ENCODE peak calls at places on chromosomes 4 and X, in five cellular contexts. P is foreskin fibroblast, A is mucosa of descending colon, X is AG09309, U is breast epithelium. J is an unnamed sample.

GRCh38 chrX:41300758-41301437 is 33.1 kb upstream of the DDX3X start:
- DNase-seq in P (peak), A (no peak), X (no peak), U (no peak), J (peak)

GRCh38 chr4:88569944-88570455 is 22.3 kb upstream of the HERC3 start:
- DNase-seq in P (no peak), A (no peak), X (no peak), U (no peak), J (no peak)

GRCh38 chr4:122710434-122711308 is 21.8 kb upstream of the BBS12 start:
- DNase-seq in P (no peak), A (no peak), X (no peak), U (no peak), J (no peak)

GRCh38 chr4:30616943-30617646 is 103.1 kb upstream of the PCDH7 start:
- DNase-seq in P (no peak), A (no peak), X (no peak), U (no peak), J (no peak)

GRCh38 chr4:5974321-5974720 is 43.9 kb downstream of the C4orf50 start:
- DNase-seq in P (no peak), A (no peak), X (no peak), U (no peak), J (no peak)

GRCh38 chr4:56147371-56147770 is 198.6 kb downstream of the CEP135 start:
- DNase-seq in P (no peak), A (no peak), X (no peak), U (no peak), J (no peak)

GRCh38 chr4:78776031-78776728 is at the start of gene BMP2K:
- DNase-seq in P (peak), A (peak), X (no peak), U (peak), J (peak)

GRCh38 chrX:48958635-48959094 is 1.3 kb upstream of the OTUD5 start:
- DNase-seq in P (peak), A (peak), X (peak), U (peak), J (peak)

GRCh38 chrX:121146059-121146628 is 98.7 kb downstream of the GLUD2 start:
- DNase-seq in P (peak), A (no peak), X (no peak), U (no peak), J (no peak)

GRCh38 chrX:68648960-68649359 is 1.5 kb downstream of the STARD8 start:
- DNase-seq in P (no peak), A (no peak), X (no peak), U (no peak), J (no peak)

GRCh38 chr4:6498511-6499240 is 26.3 kb upstream of the PPP2R2C start:
- DNase-seq in P (no peak), A (no peak), X (no peak), U (peak), J (no peak)

GRCh38 chr4:102535398-102536082 is 34.4 kb downstream of the NFKB1 start:
- DNase-seq in P (peak), A (no peak), X (peak), U (no peak), J (peak)

GRCh38 chr4:53461244-53461643 is 83.8 kb downstream of the FIP1L1 start:
- DNase-seq in P (no peak), A (no peak), X (no peak), U (no peak), J (no peak)

GRCh38 chr4:54439831-54440243 is 210.7 kb downstream of the PDGFRA start:
- DNase-seq in P (peak), A (no peak), X (peak), U (no peak), J (peak)

GRCh38 chr4:103011378-103012025 is 8.0 kb downstream of the SLC9B1 start:
- DNase-seq in P (peak), A (peak), X (no peak), U (no peak), J (peak)

GRCh38 chr4:6225469-6225868 is 25.1 kb upstream of the JAKMIP1 start:
- DNase-seq in P (no peak), A (no peak), X (no peak), U (peak), J (no peak)

GRCh38 chr4:101229116-101229515 is 118.2 kb downstream of the PPP3CA start:
- DNase-seq in P (no peak), A (no peak), X (peak), U (no peak), J (no peak)

GRCh38 chr4:13268713-13269112 is 215.4 kb downstream of the RAB28 start:
- DNase-seq in P (no peak), A (no peak), X (no peak), U (no peak), J (no peak)

GRCh38 chr4:65623509-65623908 is 46.8 kb downstream of the EPHA5 start:
- DNase-seq in P (peak), A (no peak), X (peak), U (no peak), J (no peak)

GRCh38 chr4:80566203-80566872 is 230.8 kb downstream of the CFAP299 start:
- DNase-seq in P (no peak), A (no peak), X (no peak), U (no peak), J (no peak)

GRCh38 chrX:37745354-37745753 is 34.5 kb upstream of the CYBB start:
- DNase-seq in P (peak), A (peak), X (peak), U (peak), J (peak)

GRCh38 chr4:112511294-112512118 is 4.5 kb downstream of the NEUROG2 start:
- DNase-seq in P (no peak), A (no peak), X (no peak), U (no peak), J (no peak)

DNA sequence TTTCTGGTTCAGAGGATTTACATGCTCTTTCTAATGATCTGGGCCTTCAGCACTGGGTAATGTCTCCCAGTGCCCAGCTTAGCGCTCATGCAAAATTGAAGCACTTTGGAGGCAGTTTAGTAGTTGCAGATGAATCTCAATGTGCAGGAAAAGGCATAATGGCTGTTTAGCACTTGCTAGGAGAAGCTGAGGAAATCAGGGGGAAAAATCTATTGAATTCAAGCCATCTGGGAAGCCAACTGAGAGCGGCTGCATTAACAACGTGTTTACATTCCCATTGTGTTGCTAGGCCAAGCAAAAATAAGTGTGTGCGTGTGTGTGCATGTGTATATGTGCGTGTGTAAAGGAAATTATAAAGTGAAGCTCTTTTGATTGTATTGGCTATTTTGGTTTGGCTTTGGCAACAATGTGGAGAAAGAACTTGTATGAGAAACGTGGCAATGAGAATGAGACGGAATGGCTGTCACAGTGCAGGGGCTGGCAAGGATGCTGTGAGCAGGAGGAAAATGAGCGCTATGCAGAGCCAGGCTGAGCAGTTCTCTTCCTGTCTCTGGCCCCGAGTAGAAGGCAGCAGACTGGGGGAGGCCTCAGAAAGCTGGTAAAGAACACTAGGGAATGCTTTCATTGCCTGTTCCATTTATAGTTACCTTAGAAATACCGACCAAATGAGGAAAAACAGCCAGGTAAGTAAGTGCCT is 231.5 kb downstream of the UNC5C start:
- DNase-seq in P (no peak), A (no peak), X (no peak), U (no peak), J (no peak)
- H3K4me3 ChIP-seq in P (no peak), A (no peak), X (no peak), U (no peak), J (no peak)

DNA sequence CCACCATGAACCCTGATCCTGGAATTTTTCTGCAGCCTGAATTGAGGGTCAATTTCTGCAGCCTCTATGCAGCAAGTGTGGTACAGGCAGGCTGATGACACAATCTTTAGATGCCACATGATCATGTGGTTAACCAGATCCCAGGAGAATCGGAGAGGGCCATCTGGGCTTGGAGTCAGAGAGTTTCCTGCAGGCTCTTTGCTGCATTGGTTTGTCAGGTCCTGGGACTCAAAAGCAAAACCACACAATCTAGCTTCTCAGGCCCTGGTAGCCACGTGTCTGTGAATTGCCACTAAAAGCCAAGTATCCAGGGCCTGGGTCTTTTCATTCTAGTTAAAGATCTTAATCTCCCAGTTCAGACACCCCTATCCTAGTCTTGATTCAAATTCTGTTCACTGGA is 464.5 kb downstream of the BCOR start:
- DNase-seq in P (no peak), A (no peak), X (no peak), U (no peak), J (no peak)
- TF ChIP-seq CTCF in P (no peak), A (no peak), X (no peak), U (no peak), J (no peak)

DNA sequence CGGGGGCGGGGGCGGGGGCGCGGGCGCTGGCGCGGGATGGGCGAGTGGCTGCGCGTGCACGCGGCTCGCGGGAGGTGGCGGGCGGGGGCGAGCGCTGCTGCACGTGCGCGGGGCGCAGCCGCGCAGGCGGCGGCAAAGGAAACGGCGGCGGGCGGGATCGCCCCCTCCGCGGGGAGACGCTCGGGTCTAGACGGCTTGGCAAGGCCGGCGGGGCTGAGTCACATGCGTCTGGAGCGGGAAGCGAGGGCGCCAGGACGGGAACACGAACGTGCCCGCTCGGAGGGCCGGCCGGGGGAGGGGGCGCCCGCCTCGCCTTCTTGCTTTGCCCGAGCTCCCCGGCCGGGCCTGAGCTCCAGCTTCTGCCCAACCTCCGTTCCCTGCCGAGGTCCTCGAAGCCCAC is 4.3 kb upstream of the HAUS7 start:
- DNase-seq in P (no peak), A (peak), X (no peak), U (peak), J (no peak)
- H3K4me3 ChIP-seq in P (peak), A (no peak), X (no peak), U (peak), J (no peak)

DNA sequence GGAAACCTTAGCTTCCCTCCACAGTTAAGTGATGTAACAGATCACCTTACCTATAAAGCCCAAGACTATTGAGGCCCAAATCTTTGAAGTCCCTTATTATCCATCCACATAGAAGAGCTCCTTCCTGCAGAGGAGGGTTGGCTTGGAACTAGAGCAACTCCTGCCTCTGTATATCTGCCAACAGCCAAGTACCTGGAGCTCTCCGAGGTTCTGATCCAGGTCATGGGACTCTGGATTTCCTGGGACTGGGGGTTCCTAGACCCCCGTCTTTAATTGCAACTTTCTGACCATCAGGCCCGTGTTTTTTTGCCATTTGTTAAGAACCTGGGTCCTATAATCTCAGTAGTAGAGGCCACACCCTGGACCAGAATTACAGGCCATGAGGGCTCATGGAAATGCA is 136.3 kb downstream of the SH3KBP1 start:
- DNase-seq in P (no peak), A (no peak), X (no peak), U (no peak), J (no peak)
- TF ChIP-seq CTCF in P (no peak), A (no peak), X (no peak), U (no peak), J (no peak)

DNA sequence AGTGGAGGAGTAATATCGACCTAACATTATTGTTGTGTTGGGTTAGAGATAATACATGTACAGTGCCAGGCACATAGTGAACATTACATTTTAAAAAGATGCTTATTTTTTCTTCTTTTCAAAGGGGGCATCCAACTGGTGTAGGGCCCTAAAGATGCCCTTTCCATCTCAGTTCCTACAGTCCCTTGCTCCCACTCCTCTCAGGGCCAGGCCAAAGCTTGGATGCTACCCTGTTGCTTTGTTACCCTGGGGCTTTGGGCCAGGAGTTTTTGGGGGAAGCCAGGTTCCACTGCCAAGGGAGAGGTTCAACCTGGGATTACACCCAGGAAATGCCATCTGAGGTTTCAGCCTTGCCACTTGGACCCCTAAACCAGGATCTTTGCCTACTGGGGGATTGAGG is 918 bp downstream of the IGSF1 start:
- DNase-seq in P (no peak), A (no peak), X (no peak), U (no peak), J (no peak)
- H3K4me3 ChIP-seq in P (no peak), A (no peak), X (no peak), U (no peak), J (no peak)

GRCh38 chr4:138867404-138867803 is 148.2 kb upstream of the NOCT start:
- DNase-seq in P (no peak), A (no peak), X (no peak), U (no peak), J (no peak)
- TF ChIP-seq CTCF in P (no peak), A (no peak), X (no peak), U (no peak), J (no peak)

DNA sequence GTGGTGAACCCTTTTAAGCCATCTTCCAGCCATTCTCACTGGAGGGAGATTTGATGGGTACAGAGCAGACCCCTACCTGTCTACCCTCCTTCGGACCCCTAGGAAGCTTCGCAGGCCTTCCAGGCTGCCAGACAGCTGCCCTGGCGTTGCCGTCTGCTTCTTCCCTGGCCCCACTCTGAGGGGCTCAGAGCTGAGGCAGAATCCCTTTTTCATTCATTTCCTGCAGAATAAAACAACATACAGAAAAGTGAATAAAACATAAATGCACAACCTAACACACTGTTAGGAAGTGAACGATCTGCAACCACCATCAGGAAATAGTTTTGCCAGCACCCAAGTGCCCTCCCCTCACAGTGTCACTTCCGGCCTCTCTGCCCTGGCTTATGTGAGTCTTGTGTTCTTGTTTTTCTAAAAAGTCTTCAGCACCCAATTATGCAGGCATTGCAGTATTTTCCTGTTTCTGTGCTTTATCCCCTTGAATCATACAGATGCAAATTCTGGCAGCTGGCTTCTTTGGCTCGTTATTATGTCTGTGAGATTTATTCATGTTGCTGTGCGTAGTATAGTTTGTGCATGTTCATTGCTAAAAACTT is 5.6 kb upstream of the ADD1 start:
- DNase-seq in P (no peak), A (peak), X (no peak), U (no peak), J (peak)
- H3K4me3 ChIP-seq in P (no peak), A (no peak), X (no peak), U (no peak), J (no peak)